ENCODE peak calls at places on chromosome 11, in eight cellular contexts. D, E, S, Z, V, Y, M and T are unnamed samples.

GRCh38 chr11:40338739-40339138 is 1120.7 kb downstream of the LRRC4C start:
- DNase-seq in Z (no peak), D (no peak), M (no peak), E (peak), S (no peak), Y (peak), V (no peak), T (peak)

GRCh38 chr11:16297332-16297731 is 59.0 kb downstream of the SOX6 start:
- DNase-seq in V (no peak), Y (no peak), E (no peak), Z (no peak), D (no peak), M (no peak), S (no peak), T (no peak)

GRCh38 chr11:17814546-17814945 is 80.0 kb downstream of the KCNC1 start:
- DNase-seq in V (no peak), D (no peak), S (no peak), M (no peak), Z (no peak), E (no peak), Y (no peak), T (no peak)

GRCh38 chr11:46696212-46696558 is 4.2 kb downstream of the ARHGAP1 start:
- DNase-seq in Y (no peak), M (no peak), S (no peak), D (no peak), Z (peak), V (peak), E (no peak), T (no peak)

GRCh38 chr11:2737226-2737590 is 37.4 kb upstream of the KCNQ1OT1 start:
- DNase-seq in Z (no peak), D (no peak), E (peak), Y (no peak), S (no peak), V (no peak), M (no peak), T (no peak)

GRCh38 chr11:100629671-100630070 is 57.4 kb upstream of the ARHGAP42 start:
- DNase-seq in Y (no peak), E (peak), M (no peak), V (no peak), D (no peak), S (no peak), Z (no peak), T (no peak)

GRCh38 chr11:72224587-72225410 is at the start of gene INPPL1:
- DNase-seq in D (no peak), V (peak), Z (peak), S (no peak), E (peak), M (peak), Y (no peak), T (peak)

GRCh38 chr11:63985812-63986155 is 454 bp upstream of the OTUB1 start:
- DNase-seq in Z (no peak), S (peak), Y (no peak), V (peak), D (peak), M (peak), E (no peak), T (peak)

GRCh38 chr11:97862021-97862420 is 1158.7 kb upstream of the CNTN5 start:
- DNase-seq in M (no peak), E (no peak), V (no peak), Y (no peak), S (no peak), Z (no peak), D (no peak), T (no peak)

GRCh38 chr11:128757235-128757711 is 63.4 kb downstream of the FLI1 start:
- DNase-seq in V (no peak), D (peak), S (peak), E (peak), Y (peak), M (peak), Z (no peak), T (no peak)